ENCODE peak calls at places on chromosomes 13 and 19, in six cellular contexts. C, K, G, P, V and Y are unnamed samples.

GRCh38 chr19:57473646-57474045 is 3.7 kb downstream of the ZNF772 start:
- DNase-seq in G (no peak), P (no peak), V (no peak), K (no peak), C (no peak), Y (no peak)

GRCh38 chr13:63094069-63094468 is 1678.4 kb upstream of the PCDH20 start:
- DNase-seq in G (no peak), C (no peak), V (no peak), K (no peak), P (no peak), Y (no peak)

GRCh38 chr19:55206664-55207500 is 2.4 kb downstream of the PTPRH start:
- DNase-seq in K (peak; percentile 100), G (peak; percentile 74), V (no peak), P (peak; percentile 88), C (peak; percentile 86), Y (peak; percentile 86)

GRCh38 chr19:41309225-41310030 is 544 bp upstream of the CCDC97 start:
- DNase-seq in K (no peak), C (no peak), P (no peak), V (no peak), G (no peak), Y (no peak)

GRCh38 chr19:16017138-16017490 is 59.2 kb upstream of the TPM4 start:
- DNase-seq in C (no peak), K (no peak), V (no peak), G (no peak), P (peak; percentile 17), Y (no peak)

GRCh38 chr13:39012608-39013007 is 22.0 kb upstream of the STOML3 start:
- DNase-seq in G (no peak), K (no peak), V (no peak), C (no peak), P (no peak), Y (no peak)

GRCh38 chr13:75770164-75771145 is 134.3 kb downstream of the LMO7 start:
- DNase-seq in K (no peak), V (no peak), G (no peak), P (no peak), C (no peak), Y (no peak)

GRCh38 chr19:31312004-31312403 is 37.2 kb downstream of the TSHZ3 start:
- DNase-seq in P (no peak), K (no peak), C (peak; percentile 68), V (no peak), G (peak; percentile 64), Y (no peak)

GRCh38 chr19:45569619-45570421 is 14.8 kb downstream of the OPA3 start:
- DNase-seq in V (no peak), K (peak; percentile 62), C (no peak), P (peak; percentile 76), G (no peak), Y (no peak)

GRCh38 chr13:109783815-109784589 is 2.4 kb downstream of the IRS2 start:
- DNase-seq in G (peak; percentile 34), V (no peak), C (no peak), P (no peak), K (no peak), Y (no peak)

GRCh38 chr19:17860331-17860992 is 752 bp downstream of the RPL18A start:
- DNase-seq in G (no peak), V (no peak), K (no peak), C (no peak), P (no peak), Y (no peak)

GRCh38 chr13:48302920-48303330 is 626 bp upstream of the RB1 start:
- DNase-seq in G (peak; percentile 27), C (no peak), V (no peak), P (no peak), K (no peak), Y (no peak)

GRCh38 chr13:41900918-41901317 is 60.0 kb downstream of the VWA8 start:
- DNase-seq in K (no peak), P (no peak), G (no peak), C (no peak), V (no peak), Y (no peak)

GRCh38 chr19:12783849-12784393 is 7.4 kb upstream of the JUNB start:
- DNase-seq in P (no peak), G (peak; percentile 53), K (no peak), V (no peak), C (no peak), Y (peak; percentile 82)

GRCh38 chr19:55091126-55091910 is 15.6 kb downstream of the EPS8L1 start:
- DNase-seq in V (no peak), K (no peak), P (no peak), G (no peak), C (no peak), Y (peak; percentile 58)

GRCh38 chr13:46603165-46603603 is 50.2 kb downstream of the LRCH1 start:
- DNase-seq in G (no peak), V (no peak), P (no peak), C (no peak), K (peak; percentile 22), Y (no peak)

GRCh38 chr13:78816592-78816991 is 157.6 kb upstream of the OBI1 start:
- DNase-seq in P (no peak), K (no peak), C (no peak), V (no peak), G (no peak), Y (no peak)

GRCh38 chr13:66940113-66940512 is 290.0 kb downstream of the PCDH9 start:
- DNase-seq in P (no peak), G (no peak), V (no peak), K (no peak), C (no peak), Y (no peak)

GRCh38 chr19:29928831-29929230 is 13.2 kb upstream of the URI1 start:
- DNase-seq in V (peak; percentile 72), C (no peak), G (no peak), K (no peak), P (no peak), Y (no peak)

GRCh38 chr13:95492044-95492801 is 60.3 kb upstream of the CLDN10 start:
- DNase-seq in P (peak; percentile 38), K (no peak), G (no peak), C (no peak), V (no peak), Y (no peak)

GRCh38 chr13:111552891-111553637 is 232.6 kb downstream of the TEX29 start:
- DNase-seq in G (no peak), K (no peak), C (no peak), P (no peak), V (no peak), Y (no peak)

GRCh38 chr19:7386308-7386707 is 37.6 kb downstream of the ARHGEF18 start:
- DNase-seq in K (peak; percentile 37), V (no peak), G (no peak), C (no peak), P (no peak), Y (no peak)

GRCh38 chr19:32358311-32358710 is 12.9 kb downstream of the ZNF507 start:
- DNase-seq in P (no peak), K (no peak), C (no peak), V (no peak), G (no peak), Y (no peak)

GRCh38 chr13:40221460-40222201 is 444.8 kb downstream of the FOXO1 start:
- DNase-seq in G (peak; percentile 62), K (no peak), P (no peak), V (no peak), C (no peak), Y (no peak)

GRCh38 chr13:48493851-48494250 is 39.0 kb downstream of the RCBTB2 start:
- DNase-seq in K (no peak), C (no peak), V (no peak), P (no peak), G (no peak), Y (no peak)

GRCh38 chr13:46484561-46484960 is 68.4 kb upstream of the LRCH1 start:
- DNase-seq in V (no peak), K (no peak), C (no peak), G (no peak), P (no peak), Y (no peak)

GRCh38 chr13:81686877-81687276 is 1346.0 kb upstream of the SPRY2 start:
- DNase-seq in P (no peak), K (no peak), C (no peak), V (no peak), G (no peak), Y (no peak)

GRCh38 chr19:42555317-42555716 is 27.0 kb upstream of the CEACAM1 start:
- DNase-seq in P (no peak), G (no peak), K (no peak), V (no peak), C (no peak), Y (no peak)

GRCh38 chr13:52961196-52961845 is 67.3 kb upstream of the OLFM4 start:
- DNase-seq in K (no peak), V (no peak), P (no peak), G (no peak), C (no peak), Y (no peak)

GRCh38 chr13:113655358-113656014 is 2.5 kb downstream of the ATP4B start:
- DNase-seq in K (no peak), P (peak; percentile 10), C (peak; percentile 45), G (no peak), V (no peak), Y (no peak)

GRCh38 chr13:51807041-51807440 is 3.1 kb upstream of the DHRS12 start:
- DNase-seq in V (no peak), C (no peak), P (no peak), G (no peak), K (no peak), Y (no peak)

GRCh38 chr13:30178976-30179375 is 128.4 kb downstream of the KATNAL1 start:
- DNase-seq in V (no peak), C (no peak), K (no peak), G (no peak), P (no peak), Y (no peak)
- H3K4me3 ChIP-seq in V (no peak overlapping the region), C (no peak overlapping the region), K (no peak overlapping the region), G (no peak overlapping the region), P (no peak overlapping the region), Y (no peak overlapping the region)

GRCh38 chr19:19063183-19064097 is at the start of gene SLC25A42:
- DNase-seq in G (peak; percentile 100), V (peak; percentile 99), K (peak; percentile 99), P (peak; percentile 99), C (peak; percentile 100), Y (peak; percentile 99)
- TF ChIP-seq EP300 in G (no peak), V (no peak), K (no peak), P (no peak), C (no peak), Y (no peak)

DNA sequence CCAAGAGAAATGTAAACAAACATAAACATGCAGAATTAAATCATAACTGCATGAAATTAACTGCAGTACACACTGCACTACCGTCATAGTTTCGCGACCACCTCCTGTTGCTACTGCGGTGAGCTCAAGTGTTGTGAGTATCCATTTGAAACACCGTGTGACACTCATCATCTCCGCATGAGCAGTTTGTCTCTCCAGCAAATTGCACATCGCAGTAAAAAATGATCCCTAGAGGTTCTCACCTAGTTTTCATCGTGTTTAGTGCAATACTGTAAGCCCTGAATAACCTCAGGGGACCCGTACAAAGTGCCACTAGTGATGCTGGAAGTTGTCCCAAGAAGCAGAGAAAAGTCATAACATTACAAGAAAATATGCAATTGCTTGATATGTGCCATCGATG is 147.7 kb downstream of the DPF1 start:
- DNase-seq in V (no peak), G (no peak), C (no peak), P (no peak), K (no peak), Y (no peak)
- H3K4me1 ChIP-seq in V (peaks cover 16% of the 10 kb centered on the region), G (no peaks in the 10 kb centered on the region), C (no peaks in the 10 kb centered on the region), P (peaks cover 6% of the 10 kb centered on the region), K (peaks cover 20% of the 10 kb centered on the region), Y (no peaks in the 10 kb centered on the region)

DNA sequence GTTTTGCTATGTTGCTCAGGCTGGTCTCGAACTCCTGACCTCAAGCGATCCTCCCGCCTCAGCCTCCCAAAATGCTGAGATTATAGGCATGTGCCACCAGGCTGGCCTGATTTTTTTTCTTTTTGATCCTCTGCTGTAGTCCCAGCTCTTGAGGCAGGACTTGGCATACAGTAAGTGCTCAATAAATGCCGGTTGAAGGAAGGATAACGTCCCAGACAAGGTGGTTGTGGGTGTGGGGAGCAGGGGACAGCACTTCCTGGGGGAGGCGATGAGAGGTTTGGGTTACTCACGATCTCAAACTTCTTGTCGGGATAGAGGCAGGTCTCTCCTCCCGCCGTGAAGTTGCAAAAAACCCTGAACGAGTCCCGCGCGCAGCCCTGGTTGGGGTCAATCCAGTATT is 29.7 kb upstream of the OLFM2 start:
- DNase-seq in G (no peak), V (no peak), K (no peak), P (no peak), C (no peak), Y (no peak)
- H3K4me3 ChIP-seq in G (no peak overlapping the region), V (no peak overlapping the region), K (no peak overlapping the region), P (no peak overlapping the region), C (no peak overlapping the region), Y (no peak overlapping the region)